ENCODE peak calls at places on chromosomes 1 and 21, in six cellular contexts. N is heart left ventricle, Z is ovary, F is IMR-90, V is right lobe of liver, P is prostate gland. X is an unnamed sample.

GRCh38 chr1:6141601-6142000 is 38.5 kb downstream of the CHD5 start:
- DNase-seq in N (no peak), Z (no peak), F (no peak), V (no peak), P (no peak), X (no peak)

GRCh38 chr21:16514316-16514715 is 784.5 kb downstream of the USP25 start:
- DNase-seq in N (no peak), Z (no peak), F (no peak), V (no peak), P (no peak), X (no peak)

GRCh38 chr1:94986783-94987182 is 59.9 kb upstream of the CNN3 start:
- DNase-seq in N (no peak), Z (no peak), F (peak), V (no peak), P (no peak), X (no peak)

GRCh38 chr1:14304381-14304865 is 294.1 kb upstream of the KAZN start:
- DNase-seq in N (no peak), Z (no peak), F (peak), V (no peak), P (no peak), X (no peak)

GRCh38 chr1:213714645-213715044 is 273.1 kb upstream of the PROX1 start:
- DNase-seq in N (no peak), Z (no peak), F (no peak), V (no peak), P (no peak), X (no peak)

GRCh38 chr1:113872219-113872934 is 865 bp upstream of the PTPN22 start:
- DNase-seq in N (no peak), Z (no peak), F (no peak), V (no peak), P (no peak), X (no peak)

GRCh38 chr21:18951291-18952038 is 547.9 kb upstream of the TMPRSS15 start:
- DNase-seq in N (no peak), Z (no peak), F (no peak), V (no peak), P (no peak), X (no peak)

GRCh38 chr1:78035121-78035520 is 10.6 kb upstream of the GIPC2 start:
- DNase-seq in N (no peak), Z (no peak), F (peak), V (no peak), P (no peak), X (no peak)

GRCh38 chr1:177122461-177122860 is 42.1 kb downstream of the ASTN1 start:
- DNase-seq in N (no peak), Z (no peak), F (no peak), V (no peak), P (no peak), X (no peak)

GRCh38 chr1:230153655-230154296 is 86.7 kb downstream of the GALNT2 start:
- DNase-seq in N (no peak), Z (no peak), F (peak), V (no peak), P (no peak), X (peak)

GRCh38 chr1:43549921-43550597 is 19.4 kb downstream of the PTPRF start:
- DNase-seq in N (peak), Z (peak), F (no peak), V (peak), P (peak), X (peak)

GRCh38 chr1:60035925-60036324 is 37.6 kb downstream of the C1orf87 start:
- DNase-seq in N (no peak), Z (no peak), F (no peak), V (no peak), P (no peak), X (no peak)

GRCh38 chr1:223829678-223830077 is 16.1 kb downstream of the TP53BP2 start:
- DNase-seq in N (no peak), Z (no peak), F (no peak), V (no peak), P (no peak), X (no peak)

GRCh38 chr21:35265170-35265877 is 216.2 kb upstream of the RUNX1 start:
- DNase-seq in N (no peak), Z (no peak), F (peak), V (no peak), P (no peak), X (no peak)

GRCh38 chr1:48870596-48870995 is 93.9 kb upstream of the BEND5 start:
- DNase-seq in N (no peak), Z (no peak), F (no peak), V (no peak), P (no peak), X (no peak)

GRCh38 chr1:155082941-155083541 is 4.4 kb downstream of the EFNA3 start:
- DNase-seq in N (no peak), Z (peak), F (no peak), V (no peak), P (peak), X (peak)

GRCh38 chr1:31736675-31737074 is 27.5 kb downstream of the ADGRB2 start:
- DNase-seq in N (no peak), Z (no peak), F (no peak), V (no peak), P (peak), X (no peak)

GRCh38 chr1:157153743-157154142 is 15.5 kb upstream of the ETV3 start:
- DNase-seq in N (no peak), Z (no peak), F (no peak), V (no peak), P (no peak), X (no peak)

GRCh38 chr1:212477014-212477679 is 44.4 kb downstream of the NENF start:
- DNase-seq in N (peak), Z (peak), F (peak), V (peak), P (peak), X (peak)

DNA sequence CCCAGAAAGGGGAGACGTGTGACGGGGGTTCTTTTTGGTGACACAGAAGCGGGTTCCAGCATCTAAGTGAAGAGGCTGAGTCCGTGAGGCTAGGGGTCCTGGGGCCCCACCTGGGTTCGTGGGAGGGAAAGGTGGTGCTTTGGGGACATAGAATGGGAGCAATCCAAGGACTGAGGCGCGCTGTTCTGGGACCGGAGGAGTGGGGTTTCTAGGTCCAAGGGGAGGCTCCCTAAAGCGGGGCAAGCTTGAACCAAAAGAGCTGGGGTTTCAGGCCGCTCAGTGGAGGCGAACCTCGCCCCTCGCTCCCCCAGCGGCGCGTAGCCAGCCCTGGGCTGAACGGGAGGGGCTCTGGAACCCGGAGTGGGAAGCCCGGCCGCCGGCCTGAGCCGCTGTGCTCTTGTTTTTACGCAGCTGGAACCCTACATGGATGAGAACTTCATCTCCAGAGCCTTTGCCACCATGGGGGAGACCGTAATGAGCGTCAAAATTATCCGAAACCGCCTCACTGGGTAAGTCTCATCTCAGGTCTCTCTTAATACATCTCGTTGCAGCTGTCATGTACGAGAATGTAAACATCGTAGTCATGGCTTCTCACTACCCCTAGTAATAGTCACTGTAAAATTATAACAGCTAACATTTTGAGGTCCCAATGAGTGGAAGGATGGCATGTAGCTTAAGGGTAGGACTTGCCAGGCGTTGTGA is 495 bp downstream of the TRNAU1AP start:
- DNase-seq in N (peak), Z (peak), F (peak), V (no peak), P (peak), X (no peak)
- TF ChIP-seq POLR2A in N (no peak), Z (no peak), F (no peak), V (no peak), P (no peak), X (no peak)

GRCh38 chr1:145961109-145961424 is 3.2 kb upstream of the LIX1L start:
- DNase-seq in N (no peak), Z (peak), F (no peak), V (no peak), P (no peak), X (peak)

GRCh38 chr1:145959333-145959732 is 1.5 kb upstream of the LIX1L start:
- DNase-seq in N (no peak), Z (no peak), F (no peak), V (no peak), P (no peak), X (no peak)

GRCh38 chr1:145961425-145962156 is 2.8 kb downstream of the ANKRD34A start:
- DNase-seq in N (peak), Z (peak), F (no peak), V (no peak), P (no peak), X (peak)

GRCh38 chr1:145959957-145960467 is 2.2 kb upstream of the LIX1L start:
- DNase-seq in N (no peak), Z (no peak), F (no peak), V (peak), P (no peak), X (no peak)

DNA sequence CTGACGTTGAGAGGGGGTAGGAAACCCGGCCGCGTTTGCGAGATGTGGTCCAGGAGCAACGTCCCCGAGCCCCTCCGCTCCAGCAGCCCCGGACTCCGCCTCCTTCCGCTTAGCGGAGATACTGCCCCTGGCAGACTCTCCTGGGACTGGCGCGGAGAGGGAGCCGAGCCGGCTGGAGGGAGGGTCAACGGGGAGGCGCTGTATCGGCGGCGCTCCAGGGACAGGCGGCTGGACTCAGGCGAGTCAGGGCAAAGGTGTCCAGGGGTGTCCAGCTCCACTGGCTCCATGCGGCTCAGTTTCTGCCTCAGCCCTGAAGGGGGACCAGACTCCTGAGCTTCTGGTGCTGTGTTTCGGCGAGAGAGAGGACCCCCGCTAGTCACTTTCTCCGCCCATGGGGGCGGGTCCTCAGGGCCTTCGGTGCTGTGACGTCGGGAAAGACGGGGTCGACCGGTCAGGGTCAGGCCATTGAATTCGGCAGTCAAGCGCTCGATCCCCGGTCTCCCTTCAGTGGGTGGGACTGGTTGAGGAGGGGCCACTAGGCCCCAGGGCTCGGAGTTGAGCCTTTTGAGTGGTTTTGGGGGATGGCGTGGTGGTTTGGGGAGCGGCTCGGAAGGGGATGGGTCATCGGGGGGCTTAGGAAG is 2.8 kb upstream of the LIX1L start:
- DNase-seq in N (peak), Z (peak), F (peak), V (peak), P (peak), X (peak)
- TF ChIP-seq POLR2A in N (peak), Z (peak), F (peak), V (peak), P (peak), X (no peak)

DNA sequence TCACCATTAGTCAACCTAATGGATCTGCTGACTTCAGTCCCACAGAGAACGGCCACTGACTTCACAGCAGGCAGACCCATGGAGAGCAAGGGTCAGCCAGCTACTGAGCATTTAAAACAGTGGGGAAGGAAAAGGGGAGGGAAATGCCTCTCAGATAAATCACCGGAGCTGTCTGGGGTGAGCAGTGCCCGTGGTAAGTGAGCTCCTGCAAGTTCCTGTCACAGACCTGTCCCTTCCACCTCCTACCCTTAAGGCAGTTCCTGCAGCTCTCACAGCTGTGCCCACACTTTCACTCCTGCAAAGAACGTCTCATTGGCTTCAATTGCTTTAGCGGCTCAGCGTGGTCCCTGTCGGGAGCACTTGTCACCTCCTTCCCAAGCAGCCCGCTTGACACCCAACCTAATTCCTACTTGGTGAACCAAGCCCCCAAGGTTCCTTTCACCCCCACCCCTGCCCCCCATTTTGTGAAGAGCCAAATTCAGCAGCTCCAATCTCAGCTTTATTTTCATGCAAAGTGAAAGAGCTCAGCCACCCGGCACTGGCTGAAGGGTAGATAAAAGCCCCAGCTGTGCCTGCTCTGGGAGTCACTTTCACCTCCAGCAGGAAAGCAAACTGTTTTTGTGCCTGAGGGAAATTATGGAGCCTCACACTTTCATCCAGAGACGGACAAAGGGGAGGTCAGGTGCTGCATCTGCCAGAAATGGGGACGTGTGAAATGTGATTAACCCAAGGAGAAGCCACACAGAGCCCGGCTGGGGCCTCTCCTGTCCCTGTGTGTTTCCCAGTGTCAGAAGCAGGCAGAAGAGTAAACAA is 306.2 kb downstream of the TTLL7 start:
- DNase-seq in N (no peak), Z (no peak), F (peak), V (peak), P (no peak), X (no peak)
- TF ChIP-seq POLR2A in N (no peak), Z (no peak), F (no peak), V (no peak), P (no peak), X (no peak)

GRCh38 chr1:228000416-228000815 is 6.4 kb upstream of the WNT3A start:
- DNase-seq in N (no peak), Z (no peak), F (no peak), V (no peak), P (no peak), X (no peak)
- TF ChIP-seq POLR2A in N (no peak), Z (no peak), F (no peak), V (no peak), P (no peak), X (no peak)